ENCODE peak calls at places on chromosome 7, in four cellular contexts. O is pancreas, S is NCI-H1105, M is T-helper 2 cell. Z is an unnamed sample.

GRCh38 chr7:2079332-2080068 is 153.2 kb downstream of the MAD1L1 start:
- DNase-seq in S (no peak), O (no peak), M (no peak), Z (no peak)

GRCh38 chr7:17523813-17524741 is 225.6 kb downstream of the AHR start:
- DNase-seq in M (no peak), O (no peak), S (peak; percentile 29), Z (peak; percentile 91)

GRCh38 chr7:118352854-118353453 is 128.4 kb downstream of the ANKRD7 start:
- DNase-seq in S (no peak), M (peak; percentile 13), O (no peak), Z (no peak)

GRCh38 chr7:119964640-119965542 is 308.1 kb upstream of the KCND2 start:
- DNase-seq in S (no peak), O (no peak), M (no peak), Z (no peak)

GRCh38 chr7:36967387-36967786 is 243.1 kb upstream of the AOAH start:
- DNase-seq in M (no peak), S (peak; percentile 6), O (no peak), Z (peak; percentile 70)

GRCh38 chr7:154794147-154794780 is 208.7 kb downstream of the PAXIP1 start:
- DNase-seq in O (peak; percentile 68), S (no peak), M (peak; percentile 6), Z (no peak)

GRCh38 chr7:105352018-105352612 is 36.6 kb downstream of the SRPK2 start:
- DNase-seq in S (no peak), M (peak; percentile 95), O (no peak), Z (peak; percentile 57)

GRCh38 chr7:41885078-41885477 is 182.2 kb upstream of the INHBA start:
- DNase-seq in M (no peak), O (no peak), S (no peak), Z (no peak)

GRCh38 chr7:124790645-124791044 is 25.1 kb upstream of the GPR37 start:
- DNase-seq in S (no peak), O (no peak), M (no peak), Z (no peak)

GRCh38 chr7:157432541-157432956 is 95.7 kb downstream of the DNAJB6 start:
- DNase-seq in O (no peak), M (peak; percentile 41), S (peak; percentile 60), Z (peak; percentile 43)

GRCh38 chr7:85162743-85163142 is 24.1 kb downstream of the SEMA3D start:
- DNase-seq in S (no peak), O (no peak), M (no peak), Z (no peak)